ENCODE peak calls at places on chromosome X, in ten cellular contexts. E is Calu3, K is 8988T, V is fibroblast of mammary gland, J is hypothalamus, R is progenitor cell of endocrine pancreas, L is astrocyte, B is WERI-Rb-1, S is glomerular endothelial cell, Q is LoVo. H is an unnamed sample.

GRCh38 chrX:85375333-85375738 is 4.1 kb downstream of the POF1B start:
- DNase-seq in E (peak), K (no peak), V (no peak), J (no peak), R (no peak), L (no peak), B (no peak), S (no peak), Q (peak), H (no peak)

GRCh38 chrX:2691543-2692220 is 587 bp downstream of the CD99 start:
- DNase-seq in E (peak), K (no peak), V (peak), J (no peak), R (no peak), L (peak), B (no peak), S (no peak), Q (no peak), H (peak)

GRCh38 chrX:130878350-130879341 is 24.4 kb downstream of the ENOX2 start:
- DNase-seq in E (peak), K (no peak), V (peak), J (no peak), R (no peak), L (peak), B (no peak), S (no peak), Q (peak), H (no peak)

GRCh38 chrX:10156199-10157031 is at the start of gene CLCN4:
- DNase-seq in E (peak), K (peak), V (peak), J (no peak), R (peak), L (no peak), B (peak), S (no peak), Q (peak), H (peak)

GRCh38 chrX:65926095-65927019 is 113.5 kb downstream of the VSIG4 start:
- DNase-seq in E (no peak), K (no peak), V (no peak), J (no peak), R (no peak), L (no peak), B (no peak), S (no peak), Q (no peak), H (no peak)

GRCh38 chrX:129593137-129593536 is 53.1 kb downstream of the OCRL start:
- DNase-seq in E (no peak), K (no peak), V (peak), J (no peak), R (no peak), L (no peak), B (no peak), S (no peak), Q (no peak), H (no peak)

GRCh38 chrX:41108684-41109205 is 23.5 kb downstream of the USP9X start:
- DNase-seq in E (no peak), K (no peak), V (no peak), J (no peak), R (no peak), L (no peak), B (no peak), S (no peak), Q (no peak), H (no peak)

GRCh38 chrX:12984629-12985303 is 9.9 kb downstream of the TMSB4X start:
- DNase-seq in E (peak), K (no peak), V (peak), J (no peak), R (no peak), L (peak), B (no peak), S (peak), Q (peak), H (no peak)

GRCh38 chrX:152074163-152074562 is 64.2 kb downstream of the MAGEA10 start:
- DNase-seq in E (no peak), K (no peak), V (no peak), J (no peak), R (no peak), L (peak), B (no peak), S (no peak), Q (no peak), H (no peak)

GRCh38 chrX:39642071-39642470 is 455.7 kb downstream of the BCOR start:
- DNase-seq in E (no peak), K (no peak), V (no peak), J (no peak), R (no peak), L (no peak), B (peak), S (no peak), Q (no peak), H (no peak)

GRCh38 chrX:15947648-15948317 is 93.2 kb upstream of the AP1S2 start:
- DNase-seq in E (peak), K (no peak), V (peak), J (no peak), R (no peak), L (peak), B (no peak), S (no peak), Q (peak), H (no peak)

GRCh38 chrX:41634284-41634683 is 54.5 kb upstream of the GPR34 start:
- DNase-seq in E (no peak), K (no peak), V (peak), J (no peak), R (no peak), L (peak), B (no peak), S (no peak), Q (no peak), H (no peak)

GRCh38 chrX:105263171-105263570 is 42.7 kb upstream of the TEX13A start:
- DNase-seq in E (no peak), K (no peak), V (no peak), J (no peak), R (no peak), L (no peak), B (no peak), S (no peak), Q (no peak), H (no peak)

GRCh38 chrX:30570505-30570904 is 7.1 kb downstream of the TASL start:
- DNase-seq in E (peak), K (no peak), V (peak), J (no peak), R (no peak), L (no peak), B (no peak), S (peak), Q (peak), H (no peak)

GRCh38 chrX:107508925-107509324 is 59.5 kb downstream of the FRMPD3 start:
- DNase-seq in E (no peak), K (no peak), V (no peak), J (no peak), R (no peak), L (no peak), B (no peak), S (no peak), Q (no peak), H (no peak)

GRCh38 chrX:38358274-38358673 is 5.9 kb downstream of the OTC start:
- DNase-seq in E (no peak), K (no peak), V (no peak), J (no peak), R (no peak), L (no peak), B (no peak), S (no peak), Q (no peak), H (no peak)

GRCh38 chrX:110042521-110042920 is 39.6 kb downstream of the TMEM164 start:
- DNase-seq in E (no peak), K (no peak), V (peak), J (no peak), R (no peak), L (peak), B (no peak), S (no peak), Q (no peak), H (no peak)

GRCh38 chrX:108397627-108398392 is 40.4 kb downstream of the COL4A6 start:
- DNase-seq in E (peak), K (no peak), V (peak), J (no peak), R (no peak), L (peak), B (no peak), S (no peak), Q (no peak), H (no peak)

GRCh38 chrX:151081016-151081415 is 95.4 kb upstream of the GPR50 start:
- DNase-seq in E (no peak), K (no peak), V (no peak), J (no peak), R (no peak), L (no peak), B (no peak), S (no peak), Q (no peak), H (no peak)

GRCh38 chrX:40360557-40360956 is 220.2 kb upstream of the ATP6AP2 start:
- DNase-seq in E (no peak), K (no peak), V (no peak), J (no peak), R (no peak), L (no peak), B (no peak), S (no peak), Q (no peak), H (no peak)

GRCh38 chrX:104270212-104270611 is 15.5 kb upstream of the ESX1 start:
- DNase-seq in E (no peak), K (no peak), V (no peak), J (no peak), R (no peak), L (no peak), B (no peak), S (no peak), Q (no peak), H (no peak)

GRCh38 chrX:150844016-150844415 is 54.5 kb downstream of the CD99L2 start:
- DNase-seq in E (no peak), K (no peak), V (no peak), J (no peak), R (no peak), L (peak), B (no peak), S (no peak), Q (no peak), H (no peak)

GRCh38 chrX:38578152-38578551 is 16.8 kb downstream of the TSPAN7 start:
- DNase-seq in E (no peak), K (no peak), V (no peak), J (no peak), R (no peak), L (no peak), B (peak), S (no peak), Q (no peak), H (no peak)

GRCh38 chrX:119685225-119686066 is 7.5 kb downstream of the SEPTIN6 start:
- DNase-seq in E (no peak), K (no peak), V (peak), J (no peak), R (no peak), L (no peak), B (no peak), S (no peak), Q (no peak), H (peak)

GRCh38 chrX:128698528-128698927 is 646.3 kb upstream of the ACTRT1 start:
- DNase-seq in E (no peak), K (no peak), V (peak), J (no peak), R (no peak), L (no peak), B (no peak), S (no peak), Q (no peak), H (no peak)

GRCh38 chrX:38973327-38973726 is 172.1 kb downstream of the MID1IP1 start:
- DNase-seq in E (no peak), K (no peak), V (peak), J (no peak), R (no peak), L (no peak), B (no peak), S (no peak), Q (no peak), H (no peak)

GRCh38 chrX:130086414-130087207 is 23.7 kb downstream of the ELF4 start:
- DNase-seq in E (no peak), K (no peak), V (no peak), J (no peak), R (no peak), L (no peak), B (peak), S (no peak), Q (no peak), H (no peak)

GRCh38 chrX:13341491-13342101 is 21.7 kb upstream of the ATXN3L start:
- DNase-seq in E (no peak), K (no peak), V (no peak), J (no peak), R (no peak), L (peak), B (no peak), S (peak), Q (no peak), H (no peak)

GRCh38 chrX:149949743-149950436 is 11.6 kb upstream of the EOLA2 start:
- DNase-seq in E (no peak), K (no peak), V (no peak), J (no peak), R (no peak), L (no peak), B (no peak), S (no peak), Q (no peak), H (no peak)

GRCh38 chrX:100289159-100289558 is 120.9 kb downstream of the PCDH19 start:
- DNase-seq in E (no peak), K (no peak), V (no peak), J (no peak), R (no peak), L (no peak), B (no peak), S (no peak), Q (no peak), H (no peak)

GRCh38 chrX:1389181-1389992 is 2.5 kb downstream of the SLC25A6 start:
- DNase-seq in E (no peak), K (no peak), V (no peak), J (no peak), R (no peak), L (no peak), B (peak), S (no peak), Q (no peak), H (peak)

GRCh38 chrX:151985531-151985930 is 11.1 kb upstream of the GABRE start:
- DNase-seq in E (no peak), K (no peak), V (no peak), J (no peak), R (no peak), L (no peak), B (no peak), S (no peak), Q (no peak), H (no peak)

GRCh38 chrX:106612403-106612789 is 618 bp downstream of the RADX start:
- DNase-seq in E (peak), K (no peak), V (no peak), J (no peak), R (no peak), L (peak), B (no peak), S (no peak), Q (peak), H (no peak)

GRCh38 chrX:94493405-94493804 is 819.4 kb downstream of the FAM133A start:
- DNase-seq in E (no peak), K (no peak), V (no peak), J (no peak), R (no peak), L (no peak), B (no peak), S (no peak), Q (no peak), H (no peak)

H was measured in aorta.